ENCODE peak calls at places on chromosomes 6 and 20, in seven cellular contexts. W is A549, A is tibial artery, H is hepatocyte, T is mammary epithelial cell, K is pancreas, X is GM23338. D is an unnamed sample. For H3K4me1, the result is how much of the 10 kb centered on the place peaks cover.

GRCh38 chr6:83633609-83634008 is 75.3 kb downstream of the SNAP91 start:
- DNase-seq in W (no peak), H (no peak), K (no peak), X (peak), A (no peak), T (no peak), D (no peak)

GRCh38 chr6:150783818-150784217 is 81.7 kb upstream of the MTHFD1L start:
- DNase-seq in H (no peak), K (no peak), W (no peak), A (no peak), T (no peak), X (no peak), D (no peak)

GRCh38 chr20:19974621-19975435 is 42.3 kb upstream of the NAA20 start:
- DNase-seq in T (peak), X (no peak), K (peak), A (peak), W (peak), H (peak), D (peak)

GRCh38 chr6:40042232-40042631 is 108.0 kb upstream of the MOCS1 start:
- DNase-seq in H (no peak), X (no peak), K (no peak), A (no peak), T (peak), W (no peak), D (no peak)

GRCh38 chr6:168206681-168207274 is 112.8 kb downstream of the DACT2 start:
- DNase-seq in T (no peak), X (no peak), W (no peak), K (no peak), H (no peak), A (no peak), D (no peak)

GRCh38 chr6:118758942-118759341 is 107.6 kb upstream of the CEP85L start:
- DNase-seq in W (no peak), K (no peak), T (no peak), H (no peak), X (no peak), A (no peak), D (no peak)

GRCh38 chr20:62897666-62898065 is 28.6 kb downstream of the DIDO1 start:
- DNase-seq in H (no peak), W (no peak), X (no peak), K (no peak), A (no peak), T (no peak), D (no peak)

GRCh38 chr20:58976095-58976730 is 4.8 kb upstream of the NELFCD start:
- DNase-seq in T (peak), X (no peak), H (no peak), A (no peak), K (no peak), W (no peak), D (no peak)

GRCh38 chr6:113860165-113860955 is 3.2 kb downstream of the MARCKS start:
- DNase-seq in T (peak), H (peak), W (peak), X (peak), A (peak), K (peak), D (peak)

GRCh38 chr6:26198626-26199056 is 111.4 kb downstream of the HFE start:
- DNase-seq in K (no peak), X (no peak), A (no peak), T (no peak), H (no peak), W (no peak), D (no peak)

GRCh38 chr6:165658395-165659058 is 4.5 kb downstream of the PDE10A start:
- DNase-seq in T (no peak), W (no peak), A (no peak), H (peak), X (no peak), K (no peak), D (no peak)

GRCh38 chr6:82484001-82484400 is 120.4 kb downstream of the TPBG start:
- DNase-seq in H (no peak), W (no peak), T (peak), K (no peak), X (no peak), A (no peak), D (no peak)

GRCh38 chr6:37134622-37135191 is 35.2 kb upstream of the PIM1 start:
- DNase-seq in H (peak), T (peak), A (peak), X (no peak), W (peak), K (no peak), D (no peak)

GRCh38 chr6:138227316-138227781 is 9.1 kb upstream of the PBOV1 start:
- DNase-seq in K (peak), T (no peak), H (peak), W (no peak), X (no peak), A (no peak), D (no peak)

GRCh38 chr6:3841711-3842565 is 7.2 kb upstream of the FAM50B start:
- DNase-seq in A (no peak), T (peak), K (no peak), W (peak), X (no peak), H (no peak), D (no peak)

GRCh38 chr20:64164123-64164836 is at the start of gene MYT1:
- DNase-seq in A (no peak), W (no peak), T (no peak), H (no peak), K (no peak), X (no peak), D (no peak)

GRCh38 chr6:30829639-30830250 is 54.6 kb upstream of the DDR1 start:
- DNase-seq in A (no peak), K (no peak), X (peak), T (no peak), H (no peak), W (no peak), D (no peak)

DNA sequence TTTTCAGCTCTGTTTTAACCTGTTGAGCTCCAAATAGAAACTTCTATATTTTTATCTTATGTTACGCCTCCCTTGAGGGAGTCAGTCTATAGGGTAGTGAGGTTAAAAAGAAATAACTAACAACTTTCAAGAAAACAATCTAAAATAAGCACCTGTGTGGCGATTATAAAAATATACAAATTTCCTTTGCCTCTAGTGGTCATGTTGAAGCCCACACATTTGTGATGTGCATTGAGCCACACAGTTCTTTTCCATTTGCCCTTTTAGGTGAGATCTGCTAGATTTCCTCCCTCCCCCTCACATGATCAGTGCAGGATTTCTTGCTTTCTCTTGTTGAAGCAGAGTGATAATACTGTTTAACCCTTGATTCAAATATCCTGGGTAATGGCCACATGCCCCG is 84.2 kb downstream of the MYB start:
- DNase-seq in T (no peak), X (no peak), W (no peak), K (no peak), H (no peak), A (no peak), D (no peak)
- H3K4me1 ChIP-seq in T (under half), X (under half), W (under half), K (under half), H (under half), A (under half), D (under half)

DNA sequence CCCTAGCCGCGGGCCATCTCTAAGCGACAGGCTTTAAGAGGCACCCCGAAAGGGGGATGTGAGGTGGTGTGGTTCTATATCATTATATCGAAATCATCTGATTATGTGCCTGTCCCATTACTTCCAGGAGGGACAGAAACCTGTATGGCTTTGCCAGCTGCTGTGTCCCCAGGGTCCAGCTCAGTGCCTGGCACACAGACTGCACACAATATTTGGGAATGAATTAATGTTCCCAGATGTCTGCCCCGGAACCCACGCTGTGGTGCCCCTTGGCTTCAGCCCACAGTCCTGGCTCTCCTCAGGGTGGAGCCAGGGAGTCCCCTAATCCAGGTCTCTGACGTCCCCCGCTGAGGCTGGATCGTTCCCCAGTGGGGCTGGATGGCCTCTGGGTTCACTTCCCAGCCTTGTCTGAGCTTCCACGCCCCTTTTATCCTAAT is 8.9 kb upstream of the AHCY start:
- DNase-seq in T (no peak), H (peak), W (peak), A (no peak), K (no peak), X (peak), D (no peak)
- H3K4me3 ChIP-seq in T (no peak), H (no peak), W (peak), A (no peak), K (peak), X (peak), D (peak)

GRCh38 chr6:44062771-44063560 is 64.3 kb downstream of the MRPL14 start:
- DNase-seq in A (no peak), W (peak), K (no peak), T (peak), H (no peak), X (peak), D (no peak)
- TF ChIP-seq CTCF in A (peak), W (peak), K (no peak), T (peak), H (peak), X (peak), D (peak)

GRCh38 chr6:42510795-42511194 is 53.0 kb upstream of the UBR2 start:
- DNase-seq in X (no peak), A (no peak), H (no peak), T (no peak), K (no peak), W (no peak), D (no peak)
- H3K4me1 ChIP-seq in X (under half), A (under half), H (under half), T (under half), K (under half), W (under half), D (under half)

DNA sequence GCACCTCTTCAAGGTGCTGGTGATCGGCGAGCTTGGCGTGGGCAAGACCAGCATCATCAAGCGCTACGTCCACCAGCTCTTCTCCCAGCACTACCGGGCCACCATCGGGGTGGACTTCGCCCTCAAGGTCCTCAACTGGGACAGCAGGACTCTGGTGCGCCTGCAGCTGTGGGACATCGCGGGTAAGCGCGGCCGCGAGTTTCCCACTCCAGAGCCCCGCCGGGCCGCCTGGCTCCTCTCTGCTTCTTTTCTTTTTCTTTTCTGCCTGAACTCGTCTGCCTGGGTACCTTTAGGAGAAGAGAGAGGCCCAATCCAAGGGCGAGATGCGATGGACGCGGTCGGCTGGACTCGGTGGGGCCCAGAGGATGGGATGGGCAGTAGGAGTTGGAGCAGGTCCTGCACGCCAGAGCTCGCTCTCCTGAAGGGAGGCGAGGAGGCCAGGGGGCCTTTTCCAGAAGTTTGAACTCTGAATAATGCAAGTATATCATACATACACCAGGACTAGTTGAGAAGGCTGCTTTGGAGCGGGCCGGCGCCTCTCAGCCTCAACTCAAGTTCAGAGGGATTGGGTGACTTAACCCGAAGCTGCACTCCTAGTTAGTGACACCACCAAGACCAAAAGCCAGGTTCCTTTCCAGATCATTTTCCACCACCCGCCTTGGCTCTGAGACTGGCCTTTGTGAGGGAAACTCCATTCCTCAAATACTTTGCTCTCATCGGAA is 468 bp downstream of the RAB32 start:
- DNase-seq in X (peak), T (peak), K (no peak), W (peak), H (peak), A (peak), D (peak)
- H3K4me3 ChIP-seq in X (peak), T (peak), K (peak), W (peak), H (peak), A (peak), D (peak)

DNA sequence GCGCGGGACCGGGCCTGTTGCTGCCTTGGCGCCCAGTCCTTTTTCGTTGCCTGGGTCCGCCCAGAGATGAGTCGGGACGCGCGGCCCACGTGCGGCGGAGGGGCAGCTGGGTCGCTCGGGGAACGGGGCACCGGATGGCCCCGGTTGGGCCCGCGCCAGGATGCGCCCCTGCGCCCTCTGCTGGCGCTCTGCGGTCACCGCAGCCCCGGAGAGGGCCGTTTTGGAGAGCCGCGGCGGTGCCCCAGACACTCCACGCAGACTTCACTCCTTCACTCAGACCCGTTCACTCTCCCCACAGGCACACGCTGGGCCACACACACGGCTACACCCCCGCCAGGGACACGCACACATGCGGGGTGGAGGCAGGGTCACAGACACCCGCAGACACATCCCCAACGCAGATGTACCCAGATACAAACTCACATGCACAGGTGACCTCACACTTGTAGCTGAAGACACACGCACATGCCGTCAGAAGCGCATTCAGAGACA is 38.8 kb downstream of the SRC start:
- DNase-seq in T (peak), A (peak), W (peak), X (peak), K (no peak), H (peak), D (peak)
- TF ChIP-seq CTCF in T (peak), A (peak), W (peak), X (peak), K (peak), H (peak), D (peak)

GRCh38 chr6:57310817-57311157 is 6.6 kb upstream of the PRIM2 start:
- DNase-seq in X (no peak), W (no peak), K (no peak), T (no peak), H (no peak), A (no peak), D (no peak)
- H3K4me1 ChIP-seq in X (under half), W (under half), K (under half), T (under half), H (under half), A (under half), D (under half)

D was measured in heart right ventricle.